ENCODE peak calls at places on chromosomes 16 and 17, in ten cellular contexts. J is sigmoid colon, Y is HCT116, N is GM12878, B is endothelial cell of umbilical vein, X is transverse colon, M is stomach, C is spleen, L is upper lobe of left lung, Z is vagina. I is an unnamed sample.

GRCh38 chr16:80167657-80168056 is 373.1 kb upstream of the DYNLRB2 start:
- DNase-seq in J (no peak), Y (no peak), N (no peak), B (no peak), X (no peak), M (no peak), C (no peak), L (no peak), Z (no peak), I (peak)

GRCh38 chr16:57807968-57808528 is 5.8 kb upstream of the KIFC3 start:
- DNase-seq in J (peak), Y (peak), N (no peak), B (peak), X (peak), M (peak), C (peak), L (peak), Z (no peak), I (peak)

GRCh38 chr16:693766-694165 is 3.6 kb upstream of the WDR24 start:
- DNase-seq in J (no peak), Y (no peak), N (no peak), B (no peak), X (no peak), M (no peak), C (no peak), L (no peak), Z (no peak), I (no peak)

GRCh38 chr17:10048951-10049350 is 143.9 kb upstream of the RCVRN start:
- DNase-seq in J (no peak), Y (no peak), N (no peak), B (no peak), X (no peak), M (no peak), C (no peak), L (no peak), Z (no peak), I (no peak)

GRCh38 chr17:51398647-51399046 is 138.3 kb downstream of the UTP18 start:
- DNase-seq in J (no peak), Y (no peak), N (no peak), B (no peak), X (no peak), M (no peak), C (no peak), L (no peak), Z (no peak), I (no peak)

GRCh38 chr16:9976641-9977040 is 205.6 kb downstream of the GRIN2A start:
- DNase-seq in J (no peak), Y (no peak), N (no peak), B (no peak), X (no peak), M (no peak), C (no peak), L (no peak), Z (no peak), I (no peak)

GRCh38 chr16:35391328-35391727 is 1931.9 kb downstream of the TP53TG3F start:
- DNase-seq in J (no peak), Y (peak), N (no peak), B (peak), X (no peak), M (no peak), C (no peak), L (peak), Z (no peak), I (peak)

GRCh38 chr16:56936491-56936890 is 4.5 kb downstream of the HERPUD1 start:
- DNase-seq in J (no peak), Y (no peak), N (no peak), B (no peak), X (no peak), M (no peak), C (no peak), L (no peak), Z (no peak), I (no peak)

GRCh38 chr17:44522883-44523671 is 19.9 kb upstream of the GPATCH8 start:
- DNase-seq in J (peak), Y (peak), N (peak), B (peak), X (peak), M (peak), C (peak), L (peak), Z (no peak), I (peak)

GRCh38 chr16:14399397-14400284 is 230.4 kb downstream of the PARN start:
- DNase-seq in J (peak), Y (peak), N (peak), B (peak), X (no peak), M (no peak), C (no peak), L (no peak), Z (no peak), I (no peak)

GRCh38 chr16:78528265-78528664 is 428.8 kb downstream of the WWOX start:
- DNase-seq in J (no peak), Y (no peak), N (no peak), B (no peak), X (no peak), M (no peak), C (no peak), L (no peak), Z (no peak), I (no peak)

GRCh38 chr16:87186440-87186839 is 130.8 kb downstream of the C16orf95 start:
- DNase-seq in J (no peak), Y (no peak), N (no peak), B (peak), X (no peak), M (no peak), C (no peak), L (no peak), Z (no peak), I (no peak)

GRCh38 chr17:42843358-42843934 is 934 bp upstream of the AOC2 start:
- DNase-seq in J (no peak), Y (peak), N (no peak), B (peak), X (no peak), M (no peak), C (peak), L (no peak), Z (no peak), I (peak)

GRCh38 chr16:85185701-85186100 is 73.4 kb upstream of the CIBAR2 start:
- DNase-seq in J (no peak), Y (no peak), N (no peak), B (no peak), X (no peak), M (no peak), C (no peak), L (no peak), Z (no peak), I (no peak)

GRCh38 chr16:53744449-53744848 is 40.5 kb downstream of the FTO start:
- DNase-seq in J (no peak), Y (no peak), N (no peak), B (no peak), X (no peak), M (no peak), C (peak), L (no peak), Z (no peak), I (no peak)

GRCh38 chr17:1562178-1562643 is 381 bp downstream of the PITPNA start:
- DNase-seq in J (peak), Y (no peak), N (no peak), B (peak), X (peak), M (peak), C (peak), L (no peak), Z (no peak), I (no peak)

GRCh38 chr17:7144203-7144602 is 29.6 kb upstream of the ASGR2 start:
- DNase-seq in J (no peak), Y (no peak), N (no peak), B (no peak), X (no peak), M (no peak), C (peak), L (no peak), Z (no peak), I (no peak)

GRCh38 chr17:35094902-35095301 is 24.8 kb downstream of the RAD51D start:
- DNase-seq in J (no peak), Y (peak), N (no peak), B (peak), X (no peak), M (no peak), C (no peak), L (no peak), Z (no peak), I (no peak)

GRCh38 chr16:81997738-81998137 is 13.5 kb downstream of the SDR42E1 start:
- DNase-seq in J (no peak), Y (no peak), N (no peak), B (peak), X (no peak), M (no peak), C (no peak), L (no peak), Z (no peak), I (no peak)

GRCh38 chr17:41734139-41734948 is at the start of gene HAP1:
- DNase-seq in J (no peak), Y (no peak), N (no peak), B (peak), X (no peak), M (peak), C (no peak), L (no peak), Z (no peak), I (peak)

GRCh38 chr17:1108810-1109605 is 70.8 kb downstream of the ABR start:
- DNase-seq in J (peak), Y (no peak), N (no peak), B (peak), X (peak), M (peak), C (peak), L (peak), Z (no peak), I (no peak)

GRCh38 chr17:49748791-49749190 is 15.1 kb downstream of the FAM117A start:
- DNase-seq in J (no peak), Y (no peak), N (peak), B (no peak), X (peak), M (no peak), C (no peak), L (no peak), Z (no peak), I (no peak)

GRCh38 chr16:89096768-89097527 is 3.3 kb downstream of the ACSF3 start:
- DNase-seq in J (no peak), Y (no peak), N (no peak), B (no peak), X (no peak), M (no peak), C (peak), L (no peak), Z (no peak), I (no peak)

GRCh38 chr16:89100601-89101302 is 7.1 kb downstream of the ACSF3 start:
- DNase-seq in J (no peak), Y (no peak), N (no peak), B (no peak), X (no peak), M (no peak), C (peak), L (no peak), Z (no peak), I (no peak)

GRCh38 chr16:89097528-89097846 is 3.8 kb downstream of the ACSF3 start:
- DNase-seq in J (no peak), Y (no peak), N (no peak), B (no peak), X (peak), M (no peak), C (no peak), L (no peak), Z (no peak), I (no peak)

GRCh38 chr16:89099905-89100304 is 6.3 kb downstream of the ACSF3 start:
- DNase-seq in J (no peak), Y (no peak), N (no peak), B (no peak), X (peak), M (no peak), C (no peak), L (peak), Z (no peak), I (no peak)

GRCh38 chr16:89098767-89099430 is 5.2 kb downstream of the ACSF3 start:
- DNase-seq in J (no peak), Y (no peak), N (no peak), B (no peak), X (no peak), M (no peak), C (peak), L (no peak), Z (no peak), I (no peak)
- H3K27ac ChIP-seq in J (no peak), Y (no peak), N (peak), B (no peak), X (peak), M (peak), C (peak), L (no peak), Z (no peak), I (no peak)

GRCh38 chr16:11626657-11627291 is 40.1 kb upstream of the LITAF start:
- DNase-seq in J (no peak), Y (no peak), N (no peak), B (no peak), X (no peak), M (no peak), C (no peak), L (no peak), Z (no peak), I (no peak)
- TF ChIP-seq POLR2AphosphoS5 in J (no peak), Y (no peak), N (no peak), B (no peak), X (no peak), M (no peak), C (no peak), L (no peak), Z (no peak), I (no peak)

DNA sequence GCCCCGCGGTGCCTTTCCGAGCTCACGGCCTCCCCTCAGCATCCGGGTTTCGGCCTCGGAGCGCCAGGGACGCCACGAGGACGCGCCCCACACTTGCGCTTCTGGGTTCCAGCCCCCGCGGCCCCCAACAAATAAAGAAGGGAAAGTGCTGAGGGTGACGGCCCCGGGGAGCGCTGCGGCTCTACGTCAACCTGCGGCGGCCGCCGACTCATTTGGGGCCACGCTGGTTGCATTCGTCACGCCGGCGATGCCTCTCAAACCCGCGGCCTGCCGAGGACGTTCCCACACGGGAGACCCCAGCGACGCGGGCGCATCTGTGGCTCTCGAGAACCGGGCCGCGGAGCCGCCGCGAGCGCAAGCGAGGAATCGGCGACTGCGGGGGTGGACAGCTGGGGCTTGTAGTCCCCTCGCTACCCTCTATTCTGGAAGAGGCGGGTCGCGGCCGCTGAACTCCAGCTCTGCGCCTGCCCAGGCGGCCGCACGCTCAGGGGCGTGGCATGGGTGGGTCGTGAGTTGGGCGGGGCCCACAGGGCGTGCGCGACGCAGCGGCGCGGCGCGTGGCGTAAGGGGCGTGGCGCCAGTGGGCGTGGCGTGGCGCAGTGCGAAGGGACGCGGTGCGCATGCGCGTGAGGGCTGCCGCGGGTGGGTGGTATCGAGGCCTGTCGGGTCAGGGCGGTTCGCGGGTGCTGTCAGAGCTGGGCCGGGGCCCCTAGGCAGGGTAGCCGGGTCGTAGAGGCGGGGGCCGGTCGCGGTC is at the start of gene AMZ2:
- DNase-seq in J (peak), Y (peak), N (peak), B (peak), X (peak), M (peak), C (peak), L (peak), Z (no peak), I (peak)
- TF ChIP-seq POLR2A in J (peak), Y (peak), N (peak), B (peak), X (peak), M (no peak), C (peak), L (peak), Z (peak), I (peak)

GRCh38 chr17:5049314-5049819 is 14.1 kb upstream of the SLC52A1 start:
- DNase-seq in J (no peak), Y (no peak), N (peak), B (peak), X (peak), M (peak), C (peak), L (peak), Z (no peak), I (no peak)
- H3K27ac ChIP-seq in J (peak), Y (no peak), N (peak), B (no peak), X (peak), M (peak), C (peak), L (peak), Z (peak), I (no peak)

GRCh38 chr16:67935096-67935401 is 1.6 kb downstream of the PSMB10 start:
- DNase-seq in J (no peak), Y (no peak), N (no peak), B (no peak), X (no peak), M (no peak), C (no peak), L (no peak), Z (no peak), I (no peak)

GRCh38 chr16:67936124-67936875 is at the start of gene PSMB10:
- DNase-seq in J (peak), Y (no peak), N (no peak), B (peak), X (no peak), M (peak), C (peak), L (peak), Z (no peak), I (peak)

GRCh38 chr16:67936876-67937605 is 391 bp upstream of the PSMB10 start:
- DNase-seq in J (no peak), Y (no peak), N (peak), B (peak), X (peak), M (peak), C (peak), L (peak), Z (no peak), I (peak)

GRCh38 chr16:67934306-67935095 is 2.1 kb downstream of the PSMB10 start:
- DNase-seq in J (no peak), Y (no peak), N (no peak), B (no peak), X (no peak), M (no peak), C (peak), L (no peak), Z (no peak), I (no peak)

DNA sequence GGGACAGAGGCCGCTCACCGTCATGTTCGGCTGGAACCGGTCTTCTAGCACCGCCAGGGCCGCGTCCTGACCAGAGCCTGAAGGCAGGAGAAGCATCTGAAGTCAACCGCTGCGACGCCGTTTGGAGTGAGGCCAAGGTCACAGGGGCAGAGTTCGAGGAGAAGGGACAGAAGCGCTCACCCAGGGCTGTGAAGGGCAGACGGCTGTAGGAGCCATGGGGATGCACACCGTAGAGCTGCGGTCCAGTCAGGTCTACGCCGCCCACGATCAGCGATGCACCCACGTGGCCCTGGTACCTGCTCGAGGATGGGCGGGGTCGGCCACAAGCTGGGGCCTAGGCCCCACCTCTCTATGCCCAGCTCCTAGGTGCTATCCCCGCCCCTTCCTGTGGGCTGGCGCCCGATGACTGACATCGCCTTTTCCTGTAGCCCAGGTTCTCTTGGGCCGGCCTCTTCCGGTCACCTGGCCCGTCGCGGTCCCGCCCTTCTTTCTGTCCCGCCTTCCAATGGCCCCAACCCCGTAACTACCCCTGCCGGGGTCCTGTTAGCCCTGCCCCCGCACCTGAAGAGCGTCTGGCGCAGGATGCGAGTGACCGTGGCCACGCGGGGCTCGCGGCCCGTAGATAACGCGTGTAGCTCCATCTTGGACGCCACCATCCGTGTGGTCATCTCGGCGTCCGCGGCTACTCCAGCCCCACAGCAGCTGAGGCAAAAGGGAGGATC is 1.1 kb downstream of the PSMB10 start:
- DNase-seq in J (peak), Y (peak), N (peak), B (peak), X (peak), M (peak), C (peak), L (peak), Z (no peak), I (peak)
- TF ChIP-seq POLR2AphosphoS5 in J (peak), Y (peak), N (peak), B (peak), X (peak), M (peak), C (peak), L (peak), Z (peak), I (peak)

GRCh38 chr17:5615476-5615875 is 31.2 kb upstream of the NLRP1 start:
- DNase-seq in J (no peak), Y (no peak), N (no peak), B (no peak), X (no peak), M (no peak), C (no peak), L (no peak), Z (no peak), I (no peak)

GRCh38 chr17:5618511-5618910 is 34.2 kb upstream of the NLRP1 start:
- DNase-seq in J (no peak), Y (no peak), N (no peak), B (peak), X (no peak), M (no peak), C (no peak), L (no peak), Z (no peak), I (no peak)

DNA sequence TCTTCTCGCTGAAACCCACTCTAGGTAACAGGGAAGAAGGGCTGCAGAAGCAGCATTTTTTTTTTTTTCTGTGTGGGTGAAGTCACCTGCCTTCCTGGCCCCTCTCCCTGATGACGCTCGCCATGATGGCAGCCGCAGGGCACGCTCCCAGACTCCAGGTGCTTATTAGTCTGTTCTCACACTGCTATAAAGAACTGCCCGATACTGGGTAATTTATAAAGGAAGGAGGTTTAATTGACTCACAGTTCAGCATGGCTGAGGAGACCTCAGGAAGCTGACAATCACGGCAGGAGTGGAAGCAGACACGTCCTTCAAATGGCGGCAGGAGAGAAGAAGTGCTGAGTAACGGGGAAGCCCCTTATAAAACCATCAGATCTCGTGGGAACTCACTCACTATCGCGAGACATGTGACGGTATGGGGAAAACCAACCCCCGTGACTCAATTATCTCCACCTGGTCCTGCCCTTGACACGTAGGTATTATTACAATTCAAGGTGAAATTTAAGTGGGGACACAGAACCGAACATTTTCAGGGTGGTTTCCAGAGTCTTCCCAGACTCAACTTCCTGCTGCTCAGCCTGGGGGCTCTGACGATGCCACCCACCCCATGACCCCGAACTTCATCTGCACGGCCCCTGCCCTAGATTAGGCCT is 34.9 kb upstream of the NLRP1 start:
- DNase-seq in J (no peak), Y (no peak), N (peak), B (no peak), X (no peak), M (no peak), C (no peak), L (no peak), Z (no peak), I (no peak)
- TF ChIP-seq POLR2A in J (no peak), Y (no peak), N (peak), B (no peak), X (no peak), M (no peak), C (no peak), L (no peak), Z (no peak), I (no peak)

I was measured in prostate gland.